ENCODE peak calls at places on chromosomes 11 and 22, in six cellular contexts. F is AG04449, V is endothelial cell of umbilical vein, S is fibroblast of the aortic adventitia, Z is left cardiac atrium, G is hypothalamus. K is an unnamed sample.

GRCh38 chr11:122756417-122756816 is 81.9 kb upstream of the CRTAM start:
- DNase-seq in G (no peak), V (no peak), F (no peak), Z (no peak), S (no peak), K (no peak)

GRCh38 chr11:2207773-2208621 is 36.4 kb upstream of the TH start:
- DNase-seq in V (no peak), Z (no peak), F (no peak), S (no peak), G (no peak), K (peak; percentile 4)

GRCh38 chr11:115525600-115526006 is 21.4 kb upstream of the CADM1 start:
- DNase-seq in F (no peak), Z (no peak), G (no peak), S (no peak), V (no peak), K (no peak)

GRCh38 chr11:57481315-57481714 is 21.0 kb downstream of the RTN4RL2 start:
- DNase-seq in Z (no peak), G (no peak), F (no peak), S (no peak), V (no peak), K (no peak)

GRCh38 chr11:105226062-105226461 is 86.5 kb upstream of the CARD18 start:
- DNase-seq in Z (no peak), V (no peak), F (no peak), G (no peak), S (no peak), K (no peak)

GRCh38 chr11:119315139-119316016 is 1.6 kb downstream of the MCAM start:
- DNase-seq in G (peak; percentile 82), Z (peak; percentile 59), V (peak; percentile 49), F (no peak), S (no peak), K (no peak)

GRCh38 chr11:113773092-113773415 is 438 bp downstream of the ZW10 start:
- DNase-seq in V (no peak), F (no peak), S (peak; percentile 24), G (no peak), Z (peak; percentile 26), K (no peak)

GRCh38 chr22:24954114-24954463 is 1.6 kb downstream of the KIAA1671 start:
- DNase-seq in G (no peak), V (peak; percentile 22), S (peak; percentile 19), F (no peak), Z (no peak), K (no peak)

GRCh38 chr22:44151661-44152060 is 29.1 kb upstream of the PARVG start:
- DNase-seq in G (no peak), S (peak; percentile 83), V (no peak), Z (no peak), F (no peak), K (no peak)

GRCh38 chr11:85718991-85719807 is 33.2 kb upstream of the CCDC89 start:
- DNase-seq in V (peak; percentile 23), Z (peak; percentile 64), S (peak; percentile 95), F (peak; percentile 99), G (peak; percentile 9), K (no peak)

GRCh38 chr11:59207988-59208432 is 4.7 kb downstream of the MPEG1 start:
- DNase-seq in F (peak; percentile 21), Z (peak; percentile 45), S (peak; percentile 69), G (no peak), V (peak; percentile 41), K (no peak)

GRCh38 chr11:69644071-69644961 is 3.4 kb downstream of the CCND1 start:
- DNase-seq in Z (peak; percentile 76), F (peak; percentile 63), V (peak; percentile 29), S (peak; percentile 93), G (no peak), K (peak; percentile 76)

GRCh38 chr22:24503137-24503850 is 8.2 kb downstream of the UPB1 start:
- DNase-seq in S (peak; percentile 65), F (no peak), Z (peak; percentile 68), G (no peak), V (peak; percentile 76), K (peak; percentile 39)